ENCODE peak calls at places on chromosomes 7 and 10, in four cellular contexts. A, Z, B and W are unnamed samples.

GRCh38 chr10:73161079-73161478 is 6.7 kb downstream of the ECD start:
- DNase-seq in A (no peak), Z (no peak), B (no peak), W (no peak)

GRCh38 chr10:35819736-35820135 is 177.6 kb upstream of the FZD8 start:
- DNase-seq in A (no peak), Z (no peak), B (no peak), W (no peak)

GRCh38 chr7:1123721-1124120 is 35.8 kb downstream of the GPER1 start:
- DNase-seq in A (no peak), Z (peak), B (peak), W (peak)

GRCh38 chr7:45084901-45085618 is 3.7 kb downstream of the NACAD start:
- DNase-seq in A (no peak), Z (no peak), B (no peak), W (no peak)

GRCh38 chr10:51046668-51047067 is 27.6 kb upstream of the PRKG1 start:
- DNase-seq in A (no peak), Z (no peak), B (no peak), W (no peak)

GRCh38 chr7:11427686-11428273 is 404.2 kb downstream of the THSD7A start:
- DNase-seq in A (peak), Z (no peak), B (no peak), W (peak)

GRCh38 chr10:48205918-48206317 is 68.6 kb downstream of the FRMPD2 start:
- DNase-seq in A (no peak), Z (no peak), B (no peak), W (no peak)

GRCh38 chr7:18995811-18996400 is 121.5 kb downstream of the TWIST1 start:
- DNase-seq in A (no peak), Z (no peak), B (no peak), W (no peak)

GRCh38 chr10:84358743-84359142 is 30.4 kb downstream of the CCSER2 start:
- DNase-seq in A (no peak), Z (no peak), B (no peak), W (no peak)

GRCh38 chr10:1539216-1539615 is 198.1 kb downstream of the ADARB2 start:
- DNase-seq in A (no peak), Z (no peak), B (no peak), W (no peak)

GRCh38 chr7:16753102-16753931 is at the start of gene TSPAN13:
- DNase-seq in A (peak), Z (peak), B (no peak), W (no peak)

GRCh38 chr7:43905209-43905946 is 1.0 kb downstream of the URGCP start:
- DNase-seq in A (no peak), Z (no peak), B (no peak), W (no peak)

GRCh38 chr10:72068126-72068765 is 20.1 kb downstream of the SPOCK2 start:
- DNase-seq in A (no peak), Z (no peak), B (no peak), W (no peak)

GRCh38 chr10:23230582-23230981 is 38.5 kb downstream of the PTF1A start:
- DNase-seq in A (no peak), Z (no peak), B (no peak), W (no peak)

GRCh38 chr10:128570596-128570995 is 444.4 kb upstream of the MKI67 start:
- DNase-seq in A (no peak), Z (no peak), B (no peak), W (no peak)

GRCh38 chr10:28690545-28690944 is 13.2 kb downstream of the BAMBI start:
- DNase-seq in A (no peak), Z (no peak), B (no peak), W (no peak)

GRCh38 chr10:15122477-15123030 is 25.4 kb downstream of the RPP38 start:
- DNase-seq in A (no peak), Z (no peak), B (no peak), W (no peak)

GRCh38 chr7:5282464-5283316 is at the start of gene SLC29A4:
- DNase-seq in A (peak), Z (no peak), B (no peak), W (no peak)

GRCh38 chr10:79320785-79321493 is 26.3 kb upstream of the PPIF start:
- DNase-seq in A (peak), Z (no peak), B (no peak), W (peak)

GRCh38 chr7:26156454-26157365 is 4.7 kb downstream of the NFE2L3 start:
- DNase-seq in A (no peak), Z (no peak), B (no peak), W (peak)

GRCh38 chr7:17713584-17713983 is 226.7 kb downstream of the SNX13 start:
- DNase-seq in A (no peak), Z (no peak), B (no peak), W (no peak)

GRCh38 chr10:67965456-67965855 is 81.0 kb downstream of the SIRT1 start:
- DNase-seq in A (no peak), Z (no peak), B (no peak), W (no peak)

GRCh38 chr10:96138102-96138501 is 8.0 kb downstream of the ZNF518A start:
- DNase-seq in A (no peak), Z (no peak), B (no peak), W (no peak)

GRCh38 chr7:45239486-45239885 is 81.9 kb downstream of the RAMP3 start:
- DNase-seq in A (no peak), Z (no peak), B (no peak), W (peak)

GRCh38 chr10:127034224-127034623 is 129.0 kb downstream of the DOCK1 start:
- DNase-seq in A (no peak), Z (no peak), B (no peak), W (no peak)

GRCh38 chr7:157721468-157722136 is 384.8 kb downstream of the DNAJB6 start:
- DNase-seq in A (no peak), Z (no peak), B (no peak), W (no peak)

GRCh38 chr7:22417349-22417748 is 60.4 kb upstream of the RAPGEF5 start:
- DNase-seq in A (no peak), Z (no peak), B (no peak), W (no peak)

GRCh38 chr7:3164363-3164762 is 120.7 kb upstream of the CARD11 start:
- DNase-seq in A (no peak), Z (no peak), B (no peak), W (no peak)

GRCh38 chr10:90856964-90857634 is 740 bp downstream of the HTR7 start:
- DNase-seq in A (no peak), Z (no peak), B (no peak), W (no peak)

GRCh38 chr7:132355048-132355447 is 221.2 kb downstream of the PLXNA4 start:
- DNase-seq in A (no peak), Z (no peak), B (no peak), W (no peak)

GRCh38 chr7:37230221-37230620 is 218.4 kb downstream of the ELMO1 start:
- DNase-seq in A (no peak), Z (no peak), B (peak), W (no peak)

GRCh38 chr10:131743190-131744151 is 157.3 kb upstream of the PPP2R2D start:
- DNase-seq in A (no peak), Z (no peak), B (no peak), W (no peak)

GRCh38 chr7:43362652-43363428 is 220.1 kb upstream of the STK17A start:
- DNase-seq in A (peak), Z (no peak), B (no peak), W (no peak)

GRCh38 chr7:19648791-19649190 is 60.0 kb downstream of the POLR1F start:
- DNase-seq in A (no peak), Z (no peak), B (no peak), W (no peak)

GRCh38 chr7:107068156-107068555 is 23.7 kb downstream of the PRKAR2B start:
- DNase-seq in A (no peak), Z (no peak), B (no peak), W (no peak)
- H3K27ac ChIP-seq in A (no peak), Z (no peak), B (no peak), W (no peak)

GRCh38 chr7:29275493-29275892 is 80.9 kb downstream of the CHN2 start:
- DNase-seq in A (no peak), Z (no peak), B (no peak), W (no peak)

GRCh38 chr7:29277436-29278215 is 83.1 kb downstream of the CHN2 start:
- DNase-seq in A (no peak), Z (no peak), B (no peak), W (no peak)

GRCh38 chr7:29275018-29275318 is 80.4 kb downstream of the CHN2 start:
- DNase-seq in A (no peak), Z (no peak), B (no peak), W (no peak)

GRCh38 chr7:29278362-29279070 is 83.9 kb downstream of the CHN2 start:
- DNase-seq in A (no peak), Z (no peak), B (no peak), W (no peak)

DNA sequence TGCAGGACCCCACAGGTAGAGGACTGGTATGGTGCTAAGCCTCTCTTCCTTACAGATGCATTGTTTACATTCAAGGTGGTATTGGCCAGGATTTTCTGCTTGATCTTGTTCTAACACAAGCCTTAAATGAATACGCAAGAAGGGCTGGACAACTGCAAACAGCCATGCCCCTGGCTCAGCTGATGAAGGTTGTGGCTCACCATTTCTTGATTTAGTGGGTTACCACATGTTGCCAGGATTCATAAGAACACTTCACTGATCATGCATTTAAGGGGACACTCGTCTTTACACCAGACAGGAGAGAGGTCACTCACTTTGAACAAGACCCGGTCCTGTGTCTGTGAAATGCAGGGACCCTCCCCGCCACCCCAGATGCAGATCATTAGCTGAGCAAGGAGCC is 82.2 kb downstream of the CHN2 start:
- DNase-seq in A (no peak), Z (no peak), B (no peak), W (no peak)
- H3K27ac ChIP-seq in A (no peak), Z (no peak), B (no peak), W (no peak)

GRCh38 chr10:74418285-74418872 is 267.4 kb downstream of the ADK start:
- DNase-seq in A (no peak), Z (no peak), B (no peak), W (no peak)
- H3K27ac ChIP-seq in A (no peak), Z (no peak), B (no peak), W (no peak)

DNA sequence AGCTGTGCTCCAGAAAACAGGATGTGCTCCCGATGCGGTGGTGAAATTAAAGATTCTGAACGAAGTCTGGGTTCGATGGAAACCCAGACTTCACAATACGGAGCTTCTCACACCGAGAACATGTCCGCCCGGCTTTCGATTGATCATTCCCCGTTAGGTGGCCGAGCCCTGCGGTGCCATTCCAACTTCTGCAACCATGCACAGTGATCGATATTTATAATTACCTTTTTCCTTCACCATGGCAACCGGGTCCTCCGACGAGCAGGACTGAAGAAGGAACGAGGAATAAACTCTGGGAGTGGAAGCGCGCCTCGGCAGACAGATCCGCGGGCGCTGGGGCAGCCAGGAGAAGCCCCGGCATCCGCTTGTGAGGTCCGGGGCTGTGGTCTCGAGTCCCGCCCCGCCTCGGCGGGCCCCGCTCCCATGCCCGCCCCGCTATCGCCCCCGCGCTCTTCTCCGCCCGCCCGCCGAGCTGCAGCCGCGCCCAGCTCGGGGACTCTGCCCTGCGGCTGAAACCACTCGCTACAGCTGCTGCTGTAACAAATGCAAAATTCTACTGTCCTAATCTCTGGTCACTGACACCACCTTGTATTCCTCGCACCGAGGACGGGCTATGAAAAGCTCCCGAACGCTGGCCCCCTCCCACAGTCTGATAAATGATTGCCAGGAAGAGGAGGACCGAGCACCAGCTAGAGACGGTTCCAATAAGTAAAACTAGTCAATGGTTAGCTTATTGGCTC is 26.2 kb downstream of the ABLIM1 start:
- DNase-seq in A (no peak), Z (no peak), B (no peak), W (no peak)
- H3K27ac ChIP-seq in A (no peak), Z (peak), B (no peak), W (no peak)

DNA sequence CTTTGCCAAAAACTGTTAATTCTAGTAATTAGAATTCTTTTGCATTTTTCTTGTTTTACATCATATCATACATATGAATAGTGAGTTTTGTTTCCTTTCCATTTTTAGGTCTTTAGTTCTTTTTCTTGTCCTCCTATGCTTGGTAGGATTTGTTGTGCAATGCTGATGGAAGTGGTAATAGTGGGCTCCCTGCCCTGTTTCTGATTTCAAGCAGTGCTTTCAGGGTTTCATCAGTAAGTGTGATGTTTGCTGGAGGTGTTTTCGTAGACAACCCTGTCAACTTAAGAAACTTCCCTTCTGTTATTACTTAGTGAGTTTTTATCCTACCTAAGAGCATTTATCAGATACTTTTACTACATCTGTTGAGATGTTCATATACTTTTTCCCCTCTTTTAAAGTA is 50.5 kb downstream of the CSGALNACT2 start:
- DNase-seq in A (no peak), Z (no peak), B (no peak), W (no peak)
- H3K27ac ChIP-seq in A (no peak), Z (no peak), B (no peak), W (no peak)

DNA sequence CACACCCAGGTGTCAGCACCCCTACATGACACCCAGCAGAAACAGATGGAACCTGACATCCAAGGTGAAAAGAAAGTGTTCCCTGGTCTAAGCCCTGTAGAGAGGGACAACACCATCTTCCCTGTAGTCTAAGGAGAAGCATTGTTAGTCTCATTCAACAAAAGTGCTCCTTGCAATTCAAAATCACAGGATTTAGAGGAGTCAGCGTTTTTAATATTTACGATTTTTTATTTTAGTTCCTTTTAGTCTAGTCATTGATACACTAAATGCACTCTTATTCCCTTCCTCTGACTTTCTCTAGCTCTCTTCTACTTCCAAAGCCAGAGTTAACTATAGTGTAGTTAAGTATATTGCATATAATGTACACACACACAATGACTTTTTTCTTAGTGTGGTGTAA is 163.0 kb downstream of the TPK1 start:
- DNase-seq in A (no peak), Z (no peak), B (no peak), W (no peak)
- H3K27ac ChIP-seq in A (no peak), Z (no peak), B (no peak), W (no peak)